ENCODE peak calls at places on chromosomes 6 and 20, in five cellular contexts. G is uterus, M is A549, B is OCI-LY7, X is AG04450. U is an unnamed sample.

GRCh38 chr6:40407239-40407638 is 179.9 kb downstream of the LRFN2 start:
- DNase-seq in G (no peak), M (no peak), B (no peak), X (no peak), U (no peak)

GRCh38 chr6:97440590-97441176 is 157.7 kb upstream of the MMS22L start:
- DNase-seq in G (no peak), M (peak), B (peak), X (no peak), U (no peak)

GRCh38 chr20:62936996-62937352 is 973 bp upstream of the GID8 start:
- DNase-seq in G (no peak), M (peak), B (peak), X (peak), U (no peak)

GRCh38 chr6:17484201-17484606 is 90.8 kb downstream of the CAP2 start:
- DNase-seq in G (no peak), M (no peak), B (no peak), X (no peak), U (no peak)

GRCh38 chr6:111113731-111114438 is 26.6 kb downstream of the SLC16A10 start:
- DNase-seq in G (no peak), M (no peak), B (no peak), X (no peak), U (no peak)

GRCh38 chr6:32865724-32866443 is 11.9 kb downstream of the PSMB9 start:
- DNase-seq in G (no peak), M (no peak), B (no peak), X (no peak), U (no peak)

GRCh38 chr6:170004585-170005210 is 253.3 kb downstream of the ERMARD start:
- DNase-seq in G (no peak), M (no peak), B (peak), X (no peak), U (no peak)

GRCh38 chr6:155224031-155224451 is 39.8 kb upstream of the CLDN20 start:
- DNase-seq in G (no peak), M (no peak), B (no peak), X (peak), U (no peak)

GRCh38 chr20:60851826-60852704 is 400.0 kb upstream of the CDH4 start:
- DNase-seq in G (no peak), M (no peak), B (peak), X (no peak), U (no peak)

GRCh38 chr6:148332088-148332487 is 10.6 kb upstream of the SASH1 start:
- DNase-seq in G (no peak), M (no peak), B (no peak), X (no peak), U (no peak)

GRCh38 chr6:148340586-148341297 is 1.9 kb upstream of the SASH1 start:
- DNase-seq in G (no peak), M (no peak), B (no peak), X (no peak), U (no peak)

GRCh38 chr6:148339766-148340165 is 2.9 kb upstream of the SASH1 start:
- DNase-seq in G (no peak), M (no peak), B (no peak), X (no peak), U (no peak)

GRCh38 chr6:148335582-148335981 is 7.1 kb upstream of the SASH1 start:
- DNase-seq in G (no peak), M (peak), B (no peak), X (no peak), U (peak)

GRCh38 chr6:148336901-148337300 is 5.7 kb upstream of the SASH1 start:
- DNase-seq in G (no peak), M (no peak), B (no peak), X (no peak), U (no peak)
- H3K27ac ChIP-seq in G (no peak), M (no peak), B (no peak), X (no peak), U (no peak)

GRCh38 chr6:149060985-149061760 is 256.3 kb upstream of the TAB2 start:
- DNase-seq in G (no peak), M (no peak), B (no peak), X (peak), U (no peak)

GRCh38 chr6:149057464-149057840 is 260.1 kb upstream of the TAB2 start:
- DNase-seq in G (no peak), M (no peak), B (no peak), X (no peak), U (no peak)

GRCh38 chr6:149060300-149060984 is 257.1 kb upstream of the TAB2 start:
- DNase-seq in G (no peak), M (no peak), B (peak), X (no peak), U (no peak)

GRCh38 chr6:149061933-149062332 is 255.6 kb upstream of the TAB2 start:
- DNase-seq in G (no peak), M (no peak), B (no peak), X (no peak), U (no peak)

GRCh38 chr6:149059557-149059956 is 258.0 kb upstream of the TAB2 start:
- DNase-seq in G (no peak), M (no peak), B (no peak), X (no peak), U (no peak)
- H3K4me3 ChIP-seq in G (no peak), M (no peak), B (no peak), X (no peak), U (no peak)

DNA sequence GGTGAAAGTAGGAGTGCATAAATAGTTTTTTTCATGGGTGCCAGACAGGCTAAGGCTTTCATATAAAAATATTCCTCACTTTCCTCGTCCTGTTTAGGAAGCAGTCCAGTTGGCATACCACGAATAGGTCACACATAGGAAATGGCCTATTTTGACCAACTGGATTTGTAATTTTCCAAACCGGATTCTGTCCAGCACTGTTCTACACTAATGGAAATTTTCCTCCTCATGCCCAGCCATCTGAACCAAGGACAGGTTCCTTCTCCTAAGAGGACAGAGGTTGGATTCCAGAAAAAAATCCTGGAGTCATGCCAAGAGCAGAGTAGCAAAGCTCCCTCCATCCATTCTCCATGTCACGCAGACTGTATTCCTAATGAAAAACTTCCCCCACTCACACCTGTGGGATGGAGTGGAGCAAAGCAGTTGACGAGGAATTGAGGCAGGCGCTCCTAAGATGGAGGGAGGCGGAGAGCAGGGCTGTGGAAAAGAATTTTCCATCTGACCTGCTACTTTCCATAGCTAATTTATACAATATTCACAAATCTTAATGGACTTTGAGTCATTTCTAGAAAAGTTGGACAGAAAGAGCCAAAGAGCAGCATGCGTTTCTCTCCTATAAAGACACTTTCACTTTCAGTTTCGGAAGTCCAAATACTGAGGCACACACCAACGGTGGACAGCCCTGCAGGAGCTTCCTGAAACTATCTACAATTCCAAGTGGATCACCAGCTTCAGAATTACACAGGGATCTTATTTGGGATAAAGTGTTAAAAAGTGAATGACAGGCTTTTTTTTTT is 43.3 kb downstream of the PANK2 start:
- DNase-seq in G (no peak), M (no peak), B (no peak), X (no peak), U (no peak)
- H3K27ac ChIP-seq in G (peak), M (peak), B (no peak), X (no peak), U (no peak)

GRCh38 chr6:134162932-134163331 is 110.5 kb upstream of the SLC2A12 start:
- DNase-seq in G (no peak), M (no peak), B (no peak), X (no peak), U (no peak)
- H3K4me3 ChIP-seq in G (no peak), M (no peak), B (no peak), X (no peak), U (no peak)

GRCh38 chr20:55586626-55587025 is 418.7 kb downstream of the CBLN4 start:
- DNase-seq in G (no peak), M (no peak), B (no peak), X (no peak), U (no peak)
- H3K27ac ChIP-seq in G (no peak), M (no peak), B (no peak), X (no peak), U (no peak)

GRCh38 chr6:5869261-5869660 is 137.5 kb downstream of the NRN1 start:
- DNase-seq in G (no peak), M (no peak), B (no peak), X (no peak), U (no peak)

GRCh38 chr6:5866547-5867051 is 140.1 kb downstream of the NRN1 start:
- DNase-seq in G (no peak), M (no peak), B (peak), X (no peak), U (no peak)

GRCh38 chr6:5865492-5866031 is 141.2 kb downstream of the NRN1 start:
- DNase-seq in G (no peak), M (no peak), B (no peak), X (no peak), U (no peak)

GRCh38 chr6:5871296-5871695 is 135.4 kb downstream of the NRN1 start:
- DNase-seq in G (no peak), M (no peak), B (no peak), X (no peak), U (no peak)

DNA sequence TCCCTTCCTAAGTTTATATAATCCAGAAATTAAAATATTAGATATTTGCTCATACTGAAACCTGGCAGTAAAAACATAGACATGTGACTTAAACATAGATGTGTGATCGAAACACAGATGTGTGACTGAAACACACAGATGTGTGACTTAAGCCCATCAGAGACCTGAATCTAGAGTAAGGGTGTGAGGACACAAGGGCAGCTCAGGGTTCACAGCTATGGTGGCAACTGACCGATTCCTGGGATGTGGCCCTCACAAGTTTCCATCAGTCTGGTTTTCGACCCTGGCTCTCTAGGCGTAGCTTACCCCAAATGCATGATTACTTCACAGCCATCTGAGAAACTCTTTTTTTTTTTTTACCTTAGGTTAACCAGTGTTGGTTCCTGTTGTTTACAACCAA is 137.0 kb downstream of the NRN1 start:
- DNase-seq in G (no peak), M (no peak), B (no peak), X (no peak), U (no peak)
- H3K4me3 ChIP-seq in G (no peak), M (no peak), B (no peak), X (no peak), U (no peak)

GRCh38 chr6:15511248-15512125 is 151.3 kb downstream of the DTNBP1 start:
- DNase-seq in G (no peak), M (no peak), B (no peak), X (no peak), U (no peak)
- H3K27ac ChIP-seq in G (no peak), M (no peak), B (no peak), X (no peak), U (no peak)

GRCh38 chr20:50310673-50311051 is 120.0 kb downstream of the CEBPB start:
- DNase-seq in G (no peak), M (no peak), B (no peak), X (no peak), U (no peak)

GRCh38 chr20:50308166-50308512 is 117.5 kb downstream of the CEBPB start:
- DNase-seq in G (no peak), M (no peak), B (peak), X (no peak), U (no peak)

GRCh38 chr20:50309764-50310672 is 119.4 kb downstream of the CEBPB start:
- DNase-seq in G (no peak), M (no peak), B (no peak), X (no peak), U (peak)

GRCh38 chr20:50308513-50309279 is 118.1 kb downstream of the CEBPB start:
- DNase-seq in G (peak), M (peak), B (peak), X (peak), U (peak)

GRCh38 chr20:50309280-50309763 is 118.7 kb downstream of the CEBPB start:
- DNase-seq in G (peak), M (no peak), B (no peak), X (no peak), U (no peak)
- H3K4me3 ChIP-seq in G (no peak), M (peak), B (no peak), X (peak), U (peak)

U was measured in RWPE2.